ENCODE peak calls at places on chromosomes 12 and 14, in seven cellular contexts. One of them, this sample, is unnamed.

GRCh38 chr14:39766397-39767000 is 334.3 kb upstream of the FBXO33 start:
- DNase-seq in IMR-90: no peak
- DNase-seq in right atrium auricular region: no peak
- DNase-seq in A549: no peak
- DNase-seq in PC-3: no peak
- DNase-seq in right cardiac atrium: no peak
- DNase-seq in Peyer's patch: no peak
- DNase-seq in this sample: no peak

GRCh38 chr14:51871846-51872245 is 11.4 kb downstream of the GNG2 start:
- DNase-seq in IMR-90: no peak
- DNase-seq in right atrium auricular region: no peak
- DNase-seq in A549: no peak
- DNase-seq in PC-3: no peak
- DNase-seq in right cardiac atrium: no peak
- DNase-seq in Peyer's patch: no peak
- DNase-seq in this sample: no peak

GRCh38 chr12:47729233-47729632 is 3.9 kb upstream of the ENDOU start:
- DNase-seq in IMR-90: peak; percentile 87
- DNase-seq in right atrium auricular region: no peak
- DNase-seq in A549: no peak
- DNase-seq in PC-3: peak; percentile 49
- DNase-seq in right cardiac atrium: no peak
- DNase-seq in Peyer's patch: no peak
- DNase-seq in this sample: no peak

GRCh38 chr14:51368721-51369163 is 128.7 kb downstream of the TMX1 start:
- DNase-seq in IMR-90: peak; percentile 89
- DNase-seq in right atrium auricular region: no peak
- DNase-seq in A549: no peak
- DNase-seq in PC-3: no peak
- DNase-seq in right cardiac atrium: no peak
- DNase-seq in Peyer's patch: no peak
- DNase-seq in this sample: no peak

GRCh38 chr14:33592298-33592697 is 358.6 kb downstream of the EGLN3 start:
- DNase-seq in IMR-90: no peak
- DNase-seq in right atrium auricular region: no peak
- DNase-seq in A549: no peak
- DNase-seq in PC-3: peak; percentile 31
- DNase-seq in right cardiac atrium: no peak
- DNase-seq in Peyer's patch: no peak
- DNase-seq in this sample: no peak

GRCh38 chr12:39780527-39781446 is 161.2 kb upstream of the ABCD2 start:
- DNase-seq in IMR-90: no peak
- DNase-seq in right atrium auricular region: no peak
- DNase-seq in A549: no peak
- DNase-seq in PC-3: peak; percentile 8
- DNase-seq in right cardiac atrium: no peak
- DNase-seq in Peyer's patch: no peak
- DNase-seq in this sample: no peak

GRCh38 chr12:60494249-60494648 is 898.4 kb downstream of the SLC16A7 start:
- DNase-seq in IMR-90: peak; percentile 63
- DNase-seq in right atrium auricular region: no peak
- DNase-seq in A549: peak; percentile 3
- DNase-seq in PC-3: peak; percentile 77
- DNase-seq in right cardiac atrium: no peak
- DNase-seq in Peyer's patch: no peak
- DNase-seq in this sample: no peak

GRCh38 chr14:29773990-29774389 is 153.7 kb downstream of the PRKD1 start:
- DNase-seq in IMR-90: no peak
- DNase-seq in right atrium auricular region: no peak
- DNase-seq in A549: no peak
- DNase-seq in PC-3: no peak
- DNase-seq in right cardiac atrium: no peak
- DNase-seq in Peyer's patch: no peak
- DNase-seq in this sample: no peak

GRCh38 chr14:79043194-79043889 is 873.2 kb downstream of the NRXN3 start:
- DNase-seq in IMR-90: no peak
- DNase-seq in right atrium auricular region: no peak
- DNase-seq in A549: no peak
- DNase-seq in PC-3: no peak
- DNase-seq in right cardiac atrium: no peak
- DNase-seq in Peyer's patch: no peak
- DNase-seq in this sample: no peak

GRCh38 chr14:99853206-99853605 is 60.0 kb downstream of the EML1 start:
- DNase-seq in IMR-90: no peak
- DNase-seq in right atrium auricular region: no peak
- DNase-seq in A549: no peak
- DNase-seq in PC-3: no peak
- DNase-seq in right cardiac atrium: peak; percentile 62
- DNase-seq in Peyer's patch: no peak
- DNase-seq in this sample: no peak

GRCh38 chr14:97074860-97075259 is 277.7 kb downstream of the VRK1 start:
- DNase-seq in IMR-90: no peak
- DNase-seq in right atrium auricular region: no peak
- DNase-seq in A549: no peak
- DNase-seq in PC-3: no peak
- DNase-seq in right cardiac atrium: no peak
- DNase-seq in Peyer's patch: no peak
- DNase-seq in this sample: no peak

GRCh38 chr14:31752867-31753661 is 191.9 kb downstream of the NUBPL start:
- DNase-seq in IMR-90: no peak
- DNase-seq in right atrium auricular region: no peak
- DNase-seq in A549: no peak
- DNase-seq in PC-3: no peak
- DNase-seq in right cardiac atrium: no peak
- DNase-seq in Peyer's patch: no peak
- DNase-seq in this sample: no peak

GRCh38 chr12:94458882-94459772 is 540 bp downstream of the CEP83 start:
- DNase-seq in IMR-90: peak; percentile 48
- DNase-seq in right atrium auricular region: no peak
- DNase-seq in A549: peak; percentile 13
- DNase-seq in PC-3: peak; percentile 16
- DNase-seq in right cardiac atrium: no peak
- DNase-seq in Peyer's patch: no peak
- DNase-seq in this sample: no peak

GRCh38 chr12:52667509-52667908 is 12.7 kb downstream of the KRT1 start:
- DNase-seq in IMR-90: no peak
- DNase-seq in right atrium auricular region: no peak
- DNase-seq in A549: peak; percentile 21
- DNase-seq in PC-3: peak; percentile 36
- DNase-seq in right cardiac atrium: no peak
- DNase-seq in Peyer's patch: no peak
- DNase-seq in this sample: no peak

GRCh38 chr12:109539508-109539907 is 33.8 kb downstream of the MMAB start:
- DNase-seq in IMR-90: peak; percentile 81
- DNase-seq in right atrium auricular region: no peak
- DNase-seq in A549: no peak
- DNase-seq in PC-3: peak; percentile 83
- DNase-seq in right cardiac atrium: no peak
- DNase-seq in Peyer's patch: no peak
- DNase-seq in this sample: no peak

GRCh38 chr14:97177016-97177415 is 379.8 kb downstream of the VRK1 start:
- DNase-seq in IMR-90: no peak
- DNase-seq in right atrium auricular region: no peak
- DNase-seq in A549: peak; percentile 33
- DNase-seq in PC-3: peak; percentile 81
- DNase-seq in right cardiac atrium: no peak
- DNase-seq in Peyer's patch: no peak
- DNase-seq in this sample: no peak

GRCh38 chr12:131101703-131102492 is 148.2 kb downstream of the ADGRD1 start:
- DNase-seq in IMR-90: no peak
- DNase-seq in right atrium auricular region: no peak
- DNase-seq in A549: no peak
- DNase-seq in PC-3: no peak
- DNase-seq in right cardiac atrium: peak; percentile 24
- DNase-seq in Peyer's patch: no peak
- DNase-seq in this sample: no peak

GRCh38 chr14:26526132-26526531 is 71.7 kb downstream of the NOVA1 start:
- DNase-seq in IMR-90: peak; percentile 21
- DNase-seq in right atrium auricular region: no peak
- DNase-seq in A549: no peak
- DNase-seq in PC-3: no peak
- DNase-seq in right cardiac atrium: no peak
- DNase-seq in Peyer's patch: no peak
- DNase-seq in this sample: no peak

GRCh38 chr12:95529693-95530225 is 21.5 kb downstream of the USP44 start:
- DNase-seq in IMR-90: no peak
- DNase-seq in right atrium auricular region: no peak
- DNase-seq in A549: no peak
- DNase-seq in PC-3: no peak
- DNase-seq in right cardiac atrium: no peak
- DNase-seq in Peyer's patch: no peak
- DNase-seq in this sample: no peak

GRCh38 chr14:83196235-83196634 is 1662.6 kb upstream of the SEL1L start:
- DNase-seq in IMR-90: peak; percentile 47
- DNase-seq in right atrium auricular region: no peak
- DNase-seq in A549: no peak
- DNase-seq in PC-3: no peak
- DNase-seq in right cardiac atrium: no peak
- DNase-seq in Peyer's patch: no peak
- DNase-seq in this sample: no peak

GRCh38 chr12:26523708-26524150 is 309.3 kb downstream of the ITPR2 start:
- DNase-seq in IMR-90: peak; percentile 93
- DNase-seq in right atrium auricular region: peak; percentile 97
- DNase-seq in A549: no peak
- DNase-seq in PC-3: no peak
- DNase-seq in right cardiac atrium: peak; percentile 96
- DNase-seq in Peyer's patch: peak; percentile 41
- DNase-seq in this sample: peak; percentile 97

GRCh38 chr12:13234045-13234641 is 37.6 kb downstream of the EMP1 start:
- DNase-seq in IMR-90: peak; percentile 70
- DNase-seq in right atrium auricular region: peak; percentile 73
- DNase-seq in A549: peak; percentile 73
- DNase-seq in PC-3: peak; percentile 82
- DNase-seq in right cardiac atrium: peak; percentile 56
- DNase-seq in Peyer's patch: peak; percentile 44
- DNase-seq in this sample: peak; percentile 72

GRCh38 chr12:93991882-93992415 is 156.4 kb upstream of the PLXNC1 start:
- DNase-seq in IMR-90: no peak
- DNase-seq in right atrium auricular region: no peak
- DNase-seq in A549: no peak
- DNase-seq in PC-3: no peak
- DNase-seq in right cardiac atrium: no peak
- DNase-seq in Peyer's patch: no peak
- DNase-seq in this sample: no peak

GRCh38 chr12:6322969-6323339 is 12.5 kb downstream of the PLEKHG6 start:
- DNase-seq in IMR-90: no peak
- DNase-seq in right atrium auricular region: no peak
- DNase-seq in A549: no peak
- DNase-seq in PC-3: no peak
- DNase-seq in right cardiac atrium: no peak
- DNase-seq in Peyer's patch: no peak
- DNase-seq in this sample: no peak
- H3K4me3 ChIP-seq in IMR-90: no peak overlapping the region
- H3K4me3 ChIP-seq in right atrium auricular region: no peak overlapping the region
- H3K4me3 ChIP-seq in A549: no peak overlapping the region
- H3K4me3 ChIP-seq in PC-3: no peak overlapping the region
- H3K4me3 ChIP-seq in right cardiac atrium: no peak overlapping the region
- H3K4me3 ChIP-seq in Peyer's patch: no peak overlapping the region
- H3K4me3 ChIP-seq in this sample: no peak overlapping the region

GRCh38 chr14:68479247-68479646 is 313.6 kb downstream of the ZFP36L1 start:
- DNase-seq in IMR-90: peak; percentile 25
- DNase-seq in right atrium auricular region: no peak
- DNase-seq in A549: no peak
- DNase-seq in PC-3: peak; percentile 40
- DNase-seq in right cardiac atrium: no peak
- DNase-seq in Peyer's patch: no peak
- DNase-seq in this sample: no peak

GRCh38 chr14:68486033-68486732 is 306.7 kb downstream of the ZFP36L1 start:
- DNase-seq in IMR-90: no peak
- DNase-seq in right atrium auricular region: no peak
- DNase-seq in A549: no peak
- DNase-seq in PC-3: no peak
- DNase-seq in right cardiac atrium: no peak
- DNase-seq in Peyer's patch: no peak
- DNase-seq in this sample: no peak

GRCh38 chr14:68482018-68482417 is 310.8 kb downstream of the ZFP36L1 start:
- DNase-seq in IMR-90: no peak
- DNase-seq in right atrium auricular region: no peak
- DNase-seq in A549: no peak
- DNase-seq in PC-3: no peak
- DNase-seq in right cardiac atrium: no peak
- DNase-seq in Peyer's patch: no peak
- DNase-seq in this sample: no peak

GRCh38 chr14:68486809-68487208 is 306.1 kb downstream of the ZFP36L1 start:
- DNase-seq in IMR-90: no peak
- DNase-seq in right atrium auricular region: no peak
- DNase-seq in A549: no peak
- DNase-seq in PC-3: no peak
- DNase-seq in right cardiac atrium: no peak
- DNase-seq in Peyer's patch: no peak
- DNase-seq in this sample: no peak

GRCh38 chr14:68482772-68483395 is 310.0 kb downstream of the ZFP36L1 start:
- DNase-seq in IMR-90: no peak
- DNase-seq in right atrium auricular region: no peak
- DNase-seq in A549: no peak
- DNase-seq in PC-3: no peak
- DNase-seq in right cardiac atrium: no peak
- DNase-seq in Peyer's patch: no peak
- DNase-seq in this sample: no peak
- H3K4me3 ChIP-seq in IMR-90: no peak overlapping the region
- H3K4me3 ChIP-seq in right atrium auricular region: no peak overlapping the region
- H3K4me3 ChIP-seq in A549: no peak overlapping the region
- H3K4me3 ChIP-seq in PC-3: no peak overlapping the region
- H3K4me3 ChIP-seq in right cardiac atrium: no peak overlapping the region
- H3K4me3 ChIP-seq in Peyer's patch: no peak overlapping the region
- H3K4me3 ChIP-seq in this sample: no peak overlapping the region

GRCh38 chr12:92363295-92364146 is 217.9 kb upstream of the BTG1 start:
- DNase-seq in IMR-90: peak; percentile 4
- DNase-seq in right atrium auricular region: peak; percentile 63
- DNase-seq in A549: no peak
- DNase-seq in PC-3: no peak
- DNase-seq in right cardiac atrium: peak; percentile 77
- DNase-seq in Peyer's patch: peak; percentile 78
- DNase-seq in this sample: peak; percentile 39
- H3K4me3 ChIP-seq in IMR-90: no peak overlapping the region
- H3K4me3 ChIP-seq in right atrium auricular region: peak overlapping the region; percentile 27
- H3K4me3 ChIP-seq in A549: no peak overlapping the region
- H3K4me3 ChIP-seq in PC-3: no peak overlapping the region
- H3K4me3 ChIP-seq in right cardiac atrium: peak overlapping the region; percentile 20
- H3K4me3 ChIP-seq in Peyer's patch: peak overlapping the region; percentile 30
- H3K4me3 ChIP-seq in this sample: no peak overlapping the region

DNA sequence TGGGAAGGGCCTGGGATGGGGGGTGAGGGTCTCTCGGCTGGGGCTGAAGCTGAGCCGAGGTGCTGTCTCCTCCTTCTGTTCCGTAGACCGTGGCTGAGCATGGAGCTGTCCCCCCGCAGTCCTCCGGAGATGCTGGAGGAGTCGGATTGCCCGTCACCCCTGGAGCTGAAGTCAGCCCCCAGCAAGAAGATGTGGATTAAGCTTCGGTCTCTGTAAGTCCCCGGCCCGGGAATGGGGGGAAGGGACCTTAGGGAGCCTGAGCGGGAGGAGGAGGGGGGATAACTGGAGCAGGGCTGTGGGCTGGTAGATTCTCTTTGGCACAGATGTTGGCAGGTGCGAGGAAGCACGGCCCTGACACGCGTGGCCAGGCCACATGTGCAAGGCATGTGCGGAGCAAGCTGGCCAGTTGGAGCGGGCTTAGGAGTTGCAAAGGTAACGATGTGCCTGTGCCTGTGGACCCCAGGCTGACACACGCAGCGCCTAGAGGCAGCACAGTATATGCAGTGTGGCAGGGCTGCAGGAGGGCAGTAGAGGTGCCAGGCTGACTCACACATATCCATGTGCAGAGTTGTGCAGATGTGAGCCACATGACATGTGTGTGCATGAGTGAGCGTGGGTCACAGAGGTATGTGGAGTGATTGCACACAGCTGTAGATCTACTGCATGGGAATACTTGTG is 512 bp downstream of the PDE1B start:
- DNase-seq in IMR-90: no peak
- DNase-seq in right atrium auricular region: no peak
- DNase-seq in A549: no peak
- DNase-seq in PC-3: no peak
- DNase-seq in right cardiac atrium: peak; percentile 57
- DNase-seq in Peyer's patch: no peak
- DNase-seq in this sample: no peak
- H3K4me3 ChIP-seq in IMR-90: no peak overlapping the region
- H3K4me3 ChIP-seq in right atrium auricular region: peak overlapping the region; percentile 29
- H3K4me3 ChIP-seq in A549: peak overlapping the region; percentile 43
- H3K4me3 ChIP-seq in PC-3: no peak overlapping the region
- H3K4me3 ChIP-seq in right cardiac atrium: peak overlapping the region; percentile 8
- H3K4me3 ChIP-seq in Peyer's patch: peak overlapping the region; percentile 48
- H3K4me3 ChIP-seq in this sample: no peak overlapping the region